ENCODE peak calls at places on chromosomes 3 and 15, in eight cellular contexts. L, Q, B, F, X, D, S and G are unnamed samples.
A peak's percentile ranks its signal among the peaks of the same experiment; 100 is the strongest.

GRCh38 chr15:69012761-69013364 is 1.6 kb upstream of the NOX5 start:
- DNase-seq in L (peak; percentile 10), Q (no peak), B (no peak), F (no peak), X (no peak), D (no peak), S (no peak), G (no peak)

GRCh38 chr3:159854500-159855124 is 134.0 kb upstream of the IL12A start:
- DNase-seq in L (peak; percentile 97), Q (no peak), B (no peak), F (no peak), X (peak; percentile 94), D (no peak), S (no peak), G (peak; percentile 97)

GRCh38 chr15:83890584-83890983 is 236.7 kb downstream of the ADAMTSL3 start:
- DNase-seq in L (no peak), Q (no peak), B (peak; percentile 33), F (no peak), X (no peak), D (no peak), S (no peak), G (no peak)

GRCh38 chr3:52779411-52780297 is 2.3 kb downstream of the ITIH1 start:
- DNase-seq in L (no peak), Q (no peak), B (no peak), F (peak; percentile 11), X (no peak), D (peak; percentile 0), S (no peak), G (no peak)

GRCh38 chr3:63473641-63474166 is 178.8 kb upstream of the SNTN start:
- DNase-seq in L (no peak), Q (no peak), B (no peak), F (no peak), X (no peak), D (no peak), S (no peak), G (no peak)

GRCh38 chr3:112634786-112635541 is 6.0 kb downstream of the CCDC80 start:
- DNase-seq in L (peak; percentile 33), Q (no peak), B (no peak), F (no peak), X (no peak), D (peak; percentile 64), S (no peak), G (no peak)

GRCh38 chr3:50487181-50487580 is 16.3 kb downstream of the CACNA2D2 start:
- DNase-seq in L (no peak), Q (no peak), B (no peak), F (no peak), X (no peak), D (no peak), S (no peak), G (no peak)

GRCh38 chr15:98954411-98954810 is 53.2 kb downstream of the PGPEP1L start:
- DNase-seq in L (peak; percentile 88), Q (peak; percentile 80), B (peak; percentile 86), F (no peak), X (peak; percentile 78), D (no peak), S (peak; percentile 91), G (peak; percentile 62)

GRCh38 chr3:99388736-99389135 is 249.7 kb upstream of the COL8A1 start:
- DNase-seq in L (no peak), Q (no peak), B (no peak), F (no peak), X (no peak), D (no peak), S (no peak), G (no peak)
- TF ChIP-seq CTCF in L (no peak), Q (no peak), B (no peak), F (no peak), X (no peak), D (no peak), S (no peak), G (no peak)

GRCh38 chr3:162845918-162846317 is 1349.3 kb downstream of the OTOL1 start:
- DNase-seq in L (no peak), Q (no peak), B (no peak), F (no peak), X (no peak), D (no peak), S (no peak), G (no peak)

GRCh38 chr3:162842817-162843216 is 1346.2 kb downstream of the OTOL1 start:
- DNase-seq in L (no peak), Q (no peak), B (no peak), F (no peak), X (no peak), D (no peak), S (no peak), G (no peak)

GRCh38 chr3:162847511-162847910 is 1350.9 kb downstream of the OTOL1 start:
- DNase-seq in L (no peak), Q (no peak), B (no peak), F (no peak), X (no peak), D (no peak), S (no peak), G (no peak)
- TF ChIP-seq CTCF in L (no peak), Q (no peak), B (no peak), F (no peak), X (no peak), D (no peak), S (no peak), G (no peak)

GRCh38 chr3:49001155-49001554 is 6.0 kb upstream of the WDR6 start:
- DNase-seq in L (no peak), Q (no peak), B (no peak), F (no peak), X (no peak), D (no peak), S (no peak), G (no peak)
- TF ChIP-seq CTCF in L (no peak), Q (no peak), B (no peak), F (no peak), X (no peak), D (no peak), S (no peak), G (peak; percentile 28)

GRCh38 chr15:80247320-80247719 is 4.7 kb downstream of the CTXND1 start:
- DNase-seq in L (no peak), Q (no peak), B (no peak), F (no peak), X (no peak), D (no peak), S (no peak), G (no peak)
- TF ChIP-seq CTCF in L (no peak), Q (no peak), B (no peak), F (no peak), X (no peak), D (no peak), S (no peak), G (no peak)

GRCh38 chr3:81643721-81644120 is 117.7 kb downstream of the GBE1 start:
- DNase-seq in L (peak; percentile 45), Q (no peak), B (no peak), F (no peak), X (peak; percentile 42), D (peak; percentile 16), S (no peak), G (peak; percentile 40)
- TF ChIP-seq CTCF in L (peak; percentile 47), Q (peak; percentile 36), B (no peak), F (no peak), X (peak; percentile 32), D (peak; percentile 46), S (no peak), G (peak; percentile 70)